ENCODE peak calls at places on chromosome 1, in eight cellular contexts. W, V, N, S, A, P, E and L are unnamed samples.

GRCh38 chr1:42936309-42937078 is 22.2 kb downstream of the SLC2A1 start:
- DNase-seq in W (no peak), V (no peak), N (peak; percentile 39), S (no peak), A (no peak), P (no peak), E (peak; percentile 92), L (no peak)

GRCh38 chr1:46131093-46131492 is 1.3 kb downstream of the PIK3R3 start:
- DNase-seq in W (no peak), V (no peak), N (no peak), S (no peak), A (no peak), P (no peak), E (no peak), L (no peak)

GRCh38 chr1:112718691-112719418 is 3.7 kb upstream of the PPM1J start:
- DNase-seq in W (no peak), V (peak; percentile 36), N (peak; percentile 94), S (peak; percentile 58), A (no peak), P (peak; percentile 73), E (peak; percentile 51), L (peak; percentile 86)

GRCh38 chr1:17572264-17572985 is 32.9 kb downstream of the ARHGEF10L start:
- DNase-seq in W (no peak), V (no peak), N (no peak), S (no peak), A (no peak), P (no peak), E (no peak), L (no peak)

GRCh38 chr1:13759072-13759471 is 59.1 kb downstream of the PRDM2 start:
- DNase-seq in W (no peak), V (no peak), N (no peak), S (no peak), A (no peak), P (no peak), E (no peak), L (no peak)

GRCh38 chr1:39141925-39142324 is 62.6 kb upstream of the MACF1 start:
- DNase-seq in W (no peak), V (no peak), N (no peak), S (no peak), A (no peak), P (no peak), E (no peak), L (no peak)

GRCh38 chr1:47468759-47469404 is 31.0 kb downstream of the FOXD2 start:
- DNase-seq in W (no peak), V (no peak), N (no peak), S (no peak), A (no peak), P (no peak), E (no peak), L (no peak)

GRCh38 chr1:15355968-15356621 is 53.6 kb upstream of the EFHD2 start:
- DNase-seq in W (peak; percentile 44), V (no peak), N (no peak), S (no peak), A (no peak), P (no peak), E (peak; percentile 89), L (no peak)

GRCh38 chr1:97202481-97202880 is 480.9 kb downstream of the PTBP2 start:
- DNase-seq in W (no peak), V (no peak), N (peak; percentile 67), S (no peak), A (no peak), P (no peak), E (no peak), L (no peak)

GRCh38 chr1:114122891-114123621 is 30.6 kb downstream of the SYT6 start:
- DNase-seq in W (no peak), V (no peak), N (no peak), S (no peak), A (no peak), P (no peak), E (no peak), L (peak; percentile 45)

GRCh38 chr1:37692834-37693175 is 489 bp downstream of the CDCA8 start:
- DNase-seq in W (no peak), V (no peak), N (no peak), S (no peak), A (no peak), P (peak; percentile 8), E (no peak), L (no peak)

GRCh38 chr1:235913311-235913710 is 46.6 kb upstream of the LYST start:
- DNase-seq in W (no peak), V (no peak), N (no peak), S (no peak), A (no peak), P (no peak), E (no peak), L (no peak)

GRCh38 chr1:70497152-70497551 is 86.1 kb downstream of the CTH start:
- DNase-seq in W (no peak), V (no peak), N (no peak), S (no peak), A (no peak), P (no peak), E (no peak), L (no peak)

GRCh38 chr1:36872126-36872754 is 162.1 kb downstream of the GRIK3 start:
- DNase-seq in W (no peak), V (no peak), N (no peak), S (no peak), A (no peak), P (no peak), E (no peak), L (no peak)

GRCh38 chr1:60825593-60825992 is 256.8 kb upstream of the NFIA start:
- DNase-seq in W (no peak), V (no peak), N (no peak), S (no peak), A (no peak), P (no peak), E (no peak), L (no peak)

GRCh38 chr1:187038789-187039188 is 210.0 kb downstream of the PLA2G4A start:
- DNase-seq in W (peak; percentile 19), V (no peak), N (no peak), S (no peak), A (no peak), P (no peak), E (peak; percentile 19), L (no peak)